ENCODE peak calls at places on chromosomes 5 and 9, in six cellular contexts. C is GM12878, U is A549, E is K562, F is HepG2, M is upper lobe of left lung. H is an unnamed sample.

GRCh38 chr9:97487107-97487506 is 14.4 kb upstream of the TMOD1 start:
- ATAC-seq in U (peak), M (no peak), C (peak), E (peak), F (peak), H (no peak)

GRCh38 chr9:69153707-69154521 is 20.2 kb upstream of the TJP2 start:
- ATAC-seq in F (peak), M (peak), U (no peak), E (no peak), C (no peak), H (no peak)

GRCh38 chr5:73901455-73901854 is 275.5 kb downstream of the ARHGEF28 start:
- ATAC-seq in C (no peak), U (peak), E (no peak), F (peak), M (no peak), H (no peak)

GRCh38 chr9:124940894-124941688 is at the start of gene GOLGA1:
- ATAC-seq in C (peak), U (peak), F (peak), M (peak), E (peak), H (peak)

GRCh38 chr9:110729628-110730027 is 61.0 kb downstream of the MUSK start:
- ATAC-seq in U (no peak), E (no peak), C (no peak), M (no peak), F (no peak), H (no peak)

GRCh38 chr9:9318959-9319505 is 1293.8 kb downstream of the PTPRD start:
- ATAC-seq in F (no peak), E (no peak), U (no peak), M (no peak), C (no peak), H (no peak)

GRCh38 chr5:89401012-89401411 is 518.0 kb upstream of the MEF2C start:
- ATAC-seq in F (no peak), C (no peak), U (no peak), M (no peak), E (no peak), H (no peak)

GRCh38 chr5:7897014-7897600 is 28.2 kb downstream of the MTRR start:
- ATAC-seq in M (no peak), F (peak), C (peak), E (peak), U (peak), H (no peak)

GRCh38 chr5:112142769-112143270 is 276.3 kb downstream of the EPB41L4A start:
- ATAC-seq in E (no peak), F (no peak), M (peak), C (peak), U (no peak), H (no peak)

GRCh38 chr9:80359291-80359690 is 787.5 kb downstream of the TLE4 start:
- ATAC-seq in M (peak), C (no peak), U (no peak), F (no peak), E (no peak), H (no peak)

GRCh38 chr9:99211746-99212145 is 10.0 kb downstream of the ALG2 start:
- ATAC-seq in M (peak), E (peak), U (peak), F (peak), C (peak), H (peak)

GRCh38 chr5:110342683-110343082 is 383.8 kb downstream of the TMEM232 start:
- ATAC-seq in M (no peak), C (no peak), F (peak), E (no peak), U (no peak), H (peak)

GRCh38 chr9:76603448-76603895 is 144.5 kb downstream of the GCNT1 start:
- ATAC-seq in U (no peak), E (no peak), C (no peak), F (no peak), M (no peak), H (peak)

GRCh38 chr9:23563497-23563896 is 262.5 kb downstream of the ELAVL2 start:
- ATAC-seq in M (no peak), E (no peak), U (no peak), F (no peak), C (no peak), H (no peak)

GRCh38 chr5:137858223-137858916 is 9.3 kb upstream of the MYOT start:
- ATAC-seq in F (no peak), C (peak), M (no peak), E (no peak), U (no peak), H (peak)

GRCh38 chr5:1026700-1027621 is 18.4 kb downstream of the NKD2 start:
- ATAC-seq in F (peak), U (no peak), E (no peak), M (peak), C (no peak), H (peak)

GRCh38 chr9:64773491-64773931 is 511.5 kb downstream of the FOXD4L5 start:
- ATAC-seq in C (peak), E (no peak), M (no peak), F (no peak), U (no peak), H (no peak)

GRCh38 chr5:98933446-98934072 is 4.8 kb upstream of the CHD1 start:
- ATAC-seq in E (no peak), C (peak), F (no peak), U (no peak), M (no peak), H (no peak)

GRCh38 chr5:119651496-119651895 is 22.1 kb downstream of the FAM170A start:
- ATAC-seq in F (no peak), M (no peak), U (no peak), E (no peak), C (no peak), H (no peak)

GRCh38 chr9:126398403-126399058 is 71.9 kb downstream of the MVB12B start:
- ATAC-seq in M (peak), F (peak), U (peak), E (peak), C (peak), H (peak)

GRCh38 chr5:110807174-110807573 is 68.4 kb downstream of the SLC25A46 start:
- ATAC-seq in U (no peak), E (no peak), C (no peak), F (no peak), M (no peak), H (peak)

GRCh38 chr9:95627802-95628201 is 111.0 kb upstream of the PTCH1 start:
- ATAC-seq in C (no peak), E (no peak), F (no peak), M (no peak), U (no peak), H (no peak)

GRCh38 chr9:127124091-127124490 is 1.7 kb upstream of the ANGPTL2 start:
- ATAC-seq in U (no peak), M (no peak), E (no peak), C (no peak), F (no peak), H (no peak)

GRCh38 chr5:16757146-16757545 is 140.3 kb upstream of the RETREG1 start:
- ATAC-seq in U (no peak), C (no peak), E (no peak), F (no peak), M (no peak), H (no peak)

GRCh38 chr5:96629774-96630173 is 32.4 kb upstream of the CAST start:
- ATAC-seq in U (peak), C (no peak), E (peak), F (peak), M (peak), H (no peak)

GRCh38 chr9:16530669-16531461 is 339.6 kb downstream of the BNC2 start:
- ATAC-seq in E (no peak), C (no peak), U (no peak), F (no peak), M (no peak), H (peak)

GRCh38 chr9:133514475-133515239 is 10.1 kb downstream of the MYMK start:
- ATAC-seq in C (no peak), U (no peak), F (peak), E (no peak), M (no peak), H (no peak)

GRCh38 chr9:133372144-133372543 is 3.7 kb downstream of the SURF4 start:
- ATAC-seq in F (no peak), C (no peak), M (no peak), U (no peak), E (no peak), H (no peak)

GRCh38 chr5:169657127-169657526 is 20.1 kb downstream of the DOCK2 start:
- ATAC-seq in U (no peak), F (no peak), C (peak), E (no peak), M (no peak), H (no peak)

GRCh38 chr5:136070486-136071285 is 41.9 kb downstream of the TGFBI start:
- ATAC-seq in U (no peak), M (no peak), F (no peak), C (no peak), E (no peak), H (no peak)

GRCh38 chr5:151574597-151574996 is 16.5 kb downstream of the FAT2 start:
- ATAC-seq in F (no peak), C (no peak), E (no peak), U (no peak), M (no peak), H (no peak)

GRCh38 chr9:136564379-136564988 is 18.6 kb upstream of the NOTCH1 start:
- ATAC-seq in U (peak), E (peak), C (peak), M (peak), F (no peak), H (peak)

GRCh38 chr5:55546991-55547390 is 12.2 kb upstream of the PLPP1 start:
- ATAC-seq in E (peak), U (peak), M (no peak), F (peak), C (peak), H (no peak)

GRCh38 chr9:37942616-37943328 is 38.8 kb upstream of the SLC25A51 start:
- ATAC-seq in U (no peak), F (no peak), C (no peak), E (no peak), M (no peak), H (no peak)

GRCh38 chr5:65478336-65478735 is 3.4 kb downstream of the ADAMTS6 start:
- ATAC-seq in M (no peak), F (no peak), C (no peak), E (no peak), U (no peak), H (no peak)
- H3K4me3 ChIP-seq in M (no peak), F (no peak), C (no peak), E (no peak), U (no peak), H (no peak)

DNA sequence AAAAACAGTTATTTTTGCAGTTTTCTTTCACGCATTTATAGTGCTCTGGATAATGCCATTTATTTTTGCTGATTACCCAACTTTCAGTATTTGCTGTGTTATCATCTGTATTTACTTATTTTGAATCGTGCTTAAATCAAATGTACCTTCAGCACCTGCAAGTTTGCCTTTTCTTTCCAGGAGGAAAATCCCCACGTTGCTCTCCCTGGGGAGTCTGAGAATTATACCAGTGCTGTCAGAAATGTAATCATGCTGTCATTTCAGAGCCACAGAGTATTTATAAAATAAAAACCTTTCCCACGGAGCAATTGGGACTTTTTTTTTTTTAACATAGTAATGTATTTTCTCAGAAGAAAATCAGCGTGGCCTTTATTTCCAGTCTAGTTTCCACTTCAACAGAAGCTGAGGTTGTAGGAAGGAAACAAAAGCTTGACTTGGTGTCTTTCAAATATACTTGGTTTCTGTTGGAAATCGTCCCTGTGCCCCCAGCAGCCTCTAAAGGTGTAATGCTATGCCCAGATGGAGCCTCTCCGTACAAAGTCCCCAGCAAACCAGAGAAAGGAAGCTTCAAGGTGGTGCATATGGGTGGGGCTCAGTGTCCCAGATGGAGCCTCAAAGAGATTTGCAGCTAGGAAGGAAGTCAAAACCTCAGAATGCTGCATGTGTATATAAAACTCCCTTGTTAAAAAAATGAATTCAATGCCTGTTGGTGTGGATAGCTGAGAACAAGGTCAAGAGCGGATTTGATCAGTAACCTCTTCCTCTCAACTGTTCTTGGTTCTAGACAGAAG is 2.1 kb downstream of the GPR150 start:
- ATAC-seq in E (no peak), M (no peak), F (no peak), C (no peak), U (no peak), H (no peak)
- TF ChIP-seq EP300 in E (no peak), M (no peak), F (no peak), C (no peak), U (no peak), H (no peak)

GRCh38 chr5:77971965-77972544 is 195.9 kb upstream of the TBCA start:
- ATAC-seq in M (no peak), E (no peak), F (no peak), C (no peak), U (no peak), H (no peak)
- H3K4me3 ChIP-seq in M (peak), E (no peak), F (peak), C (peak), U (no peak), H (peak)

GRCh38 chr5:165143727-165144210 is 1638.3 kb downstream of the MAT2B start:
- ATAC-seq in M (no peak), C (peak), U (no peak), F (no peak), E (no peak), H (no peak)

GRCh38 chr5:165149439-165149838 is 1644.0 kb downstream of the MAT2B start:
- ATAC-seq in E (no peak), U (no peak), C (no peak), F (no peak), M (no peak), H (no peak)
- TF ChIP-seq EP300 in E (no peak), U (no peak), C (no peak), F (no peak), M (no peak), H (no peak)

GRCh38 chr9:114499528-114499927 is 5.7 kb downstream of the WHRN start:
- ATAC-seq in E (no peak), M (no peak), C (no peak), F (no peak), U (no peak), H (no peak)
- H3K4me3 ChIP-seq in E (no peak), M (no peak), C (no peak), F (no peak), U (no peak), H (no peak)

GRCh38 chr5:149760700-149761187 is 30.6 kb downstream of the PPARGC1B start:
- ATAC-seq in F (no peak), E (no peak), U (no peak), M (no peak), C (no peak), H (no peak)
- TF ChIP-seq EP300 in F (no peak), E (no peak), U (no peak), M (no peak), C (no peak), H (no peak)

GRCh38 chr5:93649234-93649900 is 66.3 kb downstream of the NR2F1 start:
- ATAC-seq in M (no peak), C (no peak), U (no peak), F (no peak), E (no peak), H (no peak)

GRCh38 chr5:93658044-93658443 is 75.0 kb downstream of the NR2F1 start:
- ATAC-seq in E (no peak), U (no peak), C (no peak), M (no peak), F (no peak), H (no peak)

GRCh38 chr5:93653716-93654115 is 70.7 kb downstream of the NR2F1 start:
- ATAC-seq in C (no peak), F (no peak), E (no peak), U (no peak), M (no peak), H (no peak)

DNA sequence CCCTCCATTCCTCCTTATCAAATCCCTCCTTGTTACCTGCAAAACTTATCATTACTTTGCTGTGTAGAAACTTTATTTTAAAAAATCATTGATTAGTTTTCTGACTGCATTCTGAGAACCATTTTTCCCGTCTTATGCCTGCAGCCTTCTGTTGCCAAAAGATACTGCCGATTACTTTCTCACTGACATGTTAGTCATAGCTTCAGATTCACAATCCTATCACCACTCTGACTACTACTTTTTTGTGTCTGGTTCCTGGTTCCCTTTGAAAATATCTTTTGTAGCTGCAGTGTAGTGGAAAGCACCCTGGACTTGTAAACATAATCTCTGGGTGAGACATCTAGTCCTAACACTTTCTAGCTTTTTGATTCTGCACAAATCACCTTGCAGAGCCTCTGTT is 71.7 kb downstream of the NR2F1 start:
- ATAC-seq in E (no peak), M (no peak), F (no peak), C (no peak), U (no peak), H (no peak)
- H3K4me3 ChIP-seq in E (no peak), M (no peak), F (no peak), C (no peak), U (no peak), H (no peak)

DNA sequence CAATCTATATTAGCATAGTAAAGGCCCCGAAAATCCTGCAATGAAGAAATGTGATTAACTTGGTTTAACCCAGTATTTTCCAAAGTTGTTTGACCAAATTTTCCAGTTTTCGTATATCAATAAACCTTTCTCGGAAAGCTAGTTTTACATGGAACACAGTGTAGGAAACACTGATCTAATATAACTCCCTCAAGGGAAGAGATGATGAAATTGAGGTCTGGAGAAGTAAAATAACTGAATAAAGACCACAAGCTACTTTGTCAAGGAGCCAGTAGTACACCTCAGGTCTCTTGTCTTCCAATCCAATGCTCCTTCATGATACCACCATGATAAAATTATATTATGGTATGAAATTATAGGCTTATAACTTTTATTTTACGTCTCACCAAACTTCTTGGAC is 118.1 kb upstream of the TARS1 start:
- ATAC-seq in M (no peak), U (no peak), F (no peak), E (no peak), C (no peak), H (no peak)
- TF ChIP-seq EP300 in M (no peak), U (no peak), F (no peak), E (no peak), C (no peak), H (no peak)

DNA sequence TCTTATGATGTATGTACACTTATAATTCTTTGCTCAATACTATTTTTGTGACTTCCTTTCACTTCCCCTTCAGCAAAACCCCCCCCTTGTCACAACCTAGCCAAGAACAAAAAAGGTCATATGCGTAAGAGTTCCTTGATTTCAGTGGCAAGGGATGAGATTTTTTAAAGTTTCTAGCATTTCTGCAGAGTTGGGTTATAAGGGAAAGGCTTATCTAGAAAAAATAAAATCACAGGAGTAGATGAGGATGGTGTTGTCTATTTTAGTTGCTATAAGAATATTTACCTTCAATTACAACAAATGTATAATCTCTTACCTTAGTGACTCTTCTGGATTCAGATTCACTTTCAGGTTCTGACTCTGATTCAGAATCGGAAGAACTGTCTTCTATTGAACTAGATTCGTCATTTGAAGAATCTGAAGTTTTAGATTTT is 184.6 kb downstream of the AP3B1 start:
- ATAC-seq in F (no peak), U (no peak), M (no peak), E (no peak), C (peak), H (no peak)
- H3K4me3 ChIP-seq in F (no peak), U (no peak), M (no peak), E (no peak), C (peak), H (no peak)

H was measured in gastroesophageal sphincter.